ENCODE peak calls at places on chromosomes 6 and 20, in nine cellular contexts. Z is LNCaP clone FGC, L is choroid plexus epithelial cell, M is fibroblast of pulmonary artery, O is brain microvascular endothelial cell, K is A549, X is upper lobe of right lung, R is AG04450, B is IMR-90. T is an unnamed sample.

GRCh38 chr6:156597130-156597529 is 180.0 kb upstream of the ARID1B start:
- DNase-seq in Z (no peak), L (no peak), M (no peak), O (no peak), K (no peak), X (no peak), R (no peak), B (no peak), T (no peak)

GRCh38 chr6:149289966-149290365 is 27.5 kb upstream of the TAB2 start:
- DNase-seq in Z (no peak), L (no peak), M (no peak), O (no peak), K (no peak), X (no peak), R (no peak), B (no peak), T (no peak)

GRCh38 chr6:138795809-138796469 is at the start of gene ECT2L:
- DNase-seq in Z (no peak), L (peak), M (peak), O (peak), K (no peak), X (peak), R (no peak), B (no peak), T (no peak)

GRCh38 chr20:37204056-37204455 is 24.7 kb upstream of the MROH8 start:
- DNase-seq in Z (no peak), L (no peak), M (no peak), O (no peak), K (no peak), X (no peak), R (no peak), B (no peak), T (no peak)

GRCh38 chr20:33914871-33915270 is 78.8 kb upstream of the RALY start:
- DNase-seq in Z (no peak), L (peak), M (peak), O (peak), K (peak), X (no peak), R (peak), B (peak), T (no peak)

GRCh38 chr6:3819161-3820110 is 29.7 kb upstream of the FAM50B start:
- DNase-seq in Z (no peak), L (no peak), M (no peak), O (no peak), K (no peak), X (no peak), R (no peak), B (no peak), T (no peak)

GRCh38 chr6:11380549-11380948 is 148.1 kb upstream of the NEDD9 start:
- DNase-seq in Z (no peak), L (no peak), M (no peak), O (no peak), K (no peak), X (no peak), R (no peak), B (no peak), T (no peak)

GRCh38 chr6:111926731-111927302 is 53.6 kb upstream of the FYN start:
- DNase-seq in Z (peak), L (no peak), M (no peak), O (no peak), K (no peak), X (no peak), R (no peak), B (no peak), T (no peak)

GRCh38 chr6:2730353-2730752 is 20.4 kb downstream of the MYLK4 start:
- DNase-seq in Z (no peak), L (no peak), M (no peak), O (no peak), K (no peak), X (no peak), R (no peak), B (no peak), T (no peak)

GRCh38 chr6:63441266-63441956 is 121.6 kb upstream of the LGSN start:
- DNase-seq in Z (no peak), L (no peak), M (no peak), O (no peak), K (peak), X (no peak), R (no peak), B (no peak), T (no peak)

GRCh38 chr6:100593522-100593921 is 128.8 kb upstream of the SIM1 start:
- DNase-seq in Z (no peak), L (peak), M (no peak), O (no peak), K (no peak), X (no peak), R (no peak), B (no peak), T (no peak)

GRCh38 chr6:165060636-165061190 is 248.7 kb downstream of the C6orf118 start:
- DNase-seq in Z (no peak), L (no peak), M (no peak), O (no peak), K (no peak), X (no peak), R (no peak), B (no peak), T (no peak)

GRCh38 chr6:125986956-125987617 is 747 bp downstream of the TRMT11 start:
- DNase-seq in Z (no peak), L (peak), M (peak), O (no peak), K (peak), X (no peak), R (no peak), B (peak), T (no peak)

GRCh38 chr6:2697291-2697690 is 53.4 kb downstream of the MYLK4 start:
- DNase-seq in Z (no peak), L (no peak), M (no peak), O (no peak), K (no peak), X (no peak), R (no peak), B (no peak), T (no peak)

GRCh38 chr6:40352006-40352405 is 235.2 kb downstream of the LRFN2 start:
- DNase-seq in Z (no peak), L (no peak), M (peak), O (no peak), K (no peak), X (no peak), R (no peak), B (no peak), T (no peak)

GRCh38 chr6:137488736-137489409 is 5.3 kb downstream of the OLIG3 start:
- DNase-seq in Z (no peak), L (no peak), M (no peak), O (no peak), K (no peak), X (peak), R (no peak), B (no peak), T (no peak)

GRCh38 chr6:79334674-79335073 is 100.2 kb upstream of the HMGN3 start:
- DNase-seq in Z (no peak), L (no peak), M (no peak), O (no peak), K (no peak), X (no peak), R (no peak), B (no peak), T (no peak)

GRCh38 chr6:131669891-131670290 is 31.3 kb downstream of the OR2A4 start:
- DNase-seq in Z (peak), L (peak), M (peak), O (no peak), K (no peak), X (no peak), R (no peak), B (no peak), T (no peak)

GRCh38 chr6:25478973-25479372 is 173.0 kb upstream of the SCGN start:
- DNase-seq in Z (no peak), L (no peak), M (no peak), O (no peak), K (no peak), X (no peak), R (no peak), B (no peak), T (no peak)

GRCh38 chr6:22332726-22333125 is 35.9 kb upstream of the PRL start:
- DNase-seq in Z (no peak), L (no peak), M (no peak), O (no peak), K (no peak), X (no peak), R (no peak), B (no peak), T (no peak)

GRCh38 chr6:140627002-140627401 is 1252.6 kb upstream of the CITED2 start:
- DNase-seq in Z (no peak), L (no peak), M (no peak), O (no peak), K (no peak), X (no peak), R (no peak), B (no peak), T (no peak)

GRCh38 chr20:39289831-39290230 is 327.7 kb downstream of the DHX35 start:
- DNase-seq in Z (no peak), L (no peak), M (no peak), O (no peak), K (no peak), X (no peak), R (no peak), B (no peak), T (no peak)

GRCh38 chr6:101403566-101403965 is 10.1 kb downstream of the GRIK2 start:
- DNase-seq in Z (no peak), L (no peak), M (no peak), O (no peak), K (no peak), X (no peak), R (no peak), B (peak), T (no peak)

GRCh38 chr6:111764238-111765182 is 108.7 kb downstream of the FYN start:
- DNase-seq in Z (no peak), L (no peak), M (no peak), O (peak), K (no peak), X (no peak), R (no peak), B (no peak), T (no peak)

GRCh38 chr6:44022296-44022661 is 105.0 kb downstream of the MRPL14 start:
- DNase-seq in Z (no peak), L (no peak), M (no peak), O (no peak), K (no peak), X (peak), R (no peak), B (peak), T (no peak)

GRCh38 chr20:13286600-13286999 is 65.5 kb downstream of the ISM1 start:
- DNase-seq in Z (peak), L (no peak), M (no peak), O (no peak), K (no peak), X (peak), R (no peak), B (no peak), T (no peak)

GRCh38 chr6:136326038-136326561 is 36.5 kb upstream of the BCLAF1 start:
- DNase-seq in Z (peak), L (peak), M (peak), O (no peak), K (no peak), X (no peak), R (peak), B (peak), T (no peak)

GRCh38 chr20:63520594-63520938 is at the start of gene PPDPF:
- DNase-seq in Z (no peak), L (peak), M (peak), O (peak), K (peak), X (peak), R (peak), B (peak), T (peak)

GRCh38 chr20:19784511-19785172 is 26.6 kb downstream of the RIN2 start:
- DNase-seq in Z (peak), L (peak), M (peak), O (peak), K (peak), X (peak), R (peak), B (peak), T (peak)

GRCh38 chr6:99997141-99997540 is 3.1 kb upstream of the MCHR2 start:
- DNase-seq in Z (no peak), L (no peak), M (no peak), O (no peak), K (no peak), X (no peak), R (no peak), B (no peak), T (no peak)

GRCh38 chr6:146433881-146434741 is 109.5 kb upstream of the RAB32 start:
- DNase-seq in Z (no peak), L (peak), M (peak), O (no peak), K (no peak), X (peak), R (no peak), B (no peak), T (no peak)

GRCh38 chr6:111922454-111923297 is 49.4 kb upstream of the FYN start:
- DNase-seq in Z (peak), L (peak), M (peak), O (no peak), K (no peak), X (no peak), R (no peak), B (peak), T (peak)

GRCh38 chr20:38043512-38044300 is 10.2 kb downstream of the RPRD1B start:
- DNase-seq in Z (no peak), L (peak), M (peak), O (peak), K (peak), X (no peak), R (no peak), B (peak), T (peak)

GRCh38 chr6:16344756-16345155 is 106.4 kb downstream of the GMPR start:
- DNase-seq in Z (no peak), L (peak), M (peak), O (peak), K (no peak), X (no peak), R (no peak), B (peak), T (no peak)

GRCh38 chr20:62360854-62361798 is 6.0 kb downstream of the LAMA5 start:
- DNase-seq in Z (no peak), L (no peak), M (no peak), O (no peak), K (no peak), X (peak), R (no peak), B (no peak), T (no peak)

DNA sequence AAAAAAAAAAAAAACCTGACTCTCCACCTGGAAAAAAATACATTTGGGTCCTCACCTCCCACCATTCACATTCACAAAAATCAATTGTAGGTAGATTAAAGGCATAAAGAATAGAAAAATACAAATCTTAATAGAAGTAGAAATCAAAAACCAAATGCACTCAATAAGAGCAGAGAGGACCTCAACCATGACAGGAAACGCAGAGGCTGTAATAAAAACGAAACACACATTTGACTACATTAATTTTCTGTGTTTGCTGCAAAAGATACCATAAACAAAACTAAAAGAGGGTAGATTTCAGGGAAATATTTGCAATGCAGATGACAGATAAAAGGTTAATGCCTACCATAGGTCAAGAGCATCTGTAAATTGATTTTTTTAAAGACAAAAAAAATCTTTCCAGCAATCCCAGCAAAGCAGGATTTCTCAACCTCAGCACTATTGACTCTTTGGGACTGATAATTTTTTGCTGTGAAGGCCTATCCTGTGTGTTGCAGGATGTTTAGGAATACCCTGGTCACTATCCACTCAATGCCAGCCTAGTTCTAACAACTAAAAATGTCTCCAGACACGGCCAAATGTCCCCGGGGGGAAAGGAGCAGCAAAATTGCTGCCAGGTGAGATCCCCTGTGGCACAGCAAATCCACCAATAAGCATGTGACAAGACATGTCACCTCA is 9.1 kb downstream of the ETV7 start:
- DNase-seq in Z (no peak), L (no peak), M (no peak), O (no peak), K (no peak), X (no peak), R (no peak), B (no peak), T (no peak)
- H3K4me3 ChIP-seq in Z (no peak), L (no peak), M (no peak), O (no peak), K (no peak), X (no peak), R (no peak), B (no peak), T (no peak)

GRCh38 chr6:107118976-107119375 is 3.7 kb upstream of the BEND3 start:
- DNase-seq in Z (no peak), L (peak), M (no peak), O (no peak), K (no peak), X (no peak), R (no peak), B (no peak), T (no peak)

GRCh38 chr6:107115695-107116327 is 496 bp upstream of the BEND3 start:
- DNase-seq in Z (no peak), L (peak), M (no peak), O (peak), K (peak), X (peak), R (no peak), B (no peak), T (no peak)

GRCh38 chr6:107116328-107116892 is 1.1 kb upstream of the BEND3 start:
- DNase-seq in Z (no peak), L (peak), M (no peak), O (peak), K (no peak), X (peak), R (no peak), B (no peak), T (no peak)

GRCh38 chr6:107114872-107115694 is at the start of gene BEND3:
- DNase-seq in Z (no peak), L (peak), M (no peak), O (no peak), K (no peak), X (peak), R (no peak), B (no peak), T (no peak)

DNA sequence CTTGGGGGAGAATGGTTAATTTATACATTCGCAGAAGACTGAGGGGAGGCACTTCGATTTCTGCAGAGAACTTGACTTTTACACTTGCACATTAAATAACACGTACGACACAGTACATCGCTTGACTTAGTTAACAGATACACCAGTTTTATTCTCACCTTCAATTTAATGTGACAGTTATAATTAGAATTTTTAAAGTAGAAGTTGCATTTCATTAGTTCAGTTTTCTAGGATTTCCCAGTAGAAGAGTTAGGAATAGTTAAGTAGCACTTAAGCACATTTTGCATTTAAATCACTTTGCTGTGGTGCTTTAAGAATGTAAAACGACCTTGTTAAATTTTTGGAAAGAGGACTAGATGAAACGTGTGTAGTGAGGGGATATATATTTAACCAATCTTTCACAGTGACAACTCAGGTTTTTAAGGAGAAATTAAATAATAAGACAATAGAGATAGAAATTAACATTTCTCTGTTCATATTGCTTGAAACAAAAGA is 1.7 kb upstream of the BEND3 start:
- DNase-seq in Z (no peak), L (no peak), M (no peak), O (no peak), K (no peak), X (no peak), R (no peak), B (no peak), T (no peak)
- H3K4me3 ChIP-seq in Z (no peak), L (no peak), M (no peak), O (no peak), K (no peak), X (peak), R (no peak), B (no peak), T (peak)

DNA sequence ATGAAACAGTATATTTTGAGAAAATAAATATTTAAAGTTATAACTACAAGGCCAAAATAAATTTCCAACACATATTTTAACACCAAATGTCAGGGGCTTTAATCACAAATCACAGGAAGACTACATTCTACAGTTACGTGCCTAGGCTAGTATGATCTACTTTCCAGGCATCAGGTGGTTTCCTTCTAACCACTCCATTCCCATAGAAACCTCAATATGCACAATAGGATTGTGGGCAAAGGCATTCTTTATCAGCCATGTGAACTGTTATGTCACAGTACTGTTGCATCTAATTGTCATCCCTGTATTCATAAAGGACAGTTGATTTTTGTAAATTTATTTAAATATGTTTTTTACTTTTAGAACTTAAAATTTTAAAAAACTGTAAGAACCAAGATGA is 32.4 kb downstream of the ATG5 start:
- DNase-seq in Z (no peak), L (no peak), M (no peak), O (no peak), K (no peak), X (no peak), R (no peak), B (no peak), T (no peak)
- H3K4me3 ChIP-seq in Z (no peak), L (no peak), M (no peak), O (no peak), K (no peak), X (no peak), R (no peak), B (no peak), T (no peak)

GRCh38 chr6:151693366-151693765 is 114.1 kb upstream of the ESR1 start:
- DNase-seq in Z (no peak), L (no peak), M (no peak), O (no peak), K (no peak), X (no peak), R (no peak), B (no peak), T (no peak)

GRCh38 chr6:151690303-151690702 is 117.2 kb upstream of the ESR1 start:
- DNase-seq in Z (no peak), L (peak), M (peak), O (no peak), K (no peak), X (no peak), R (no peak), B (no peak), T (no peak)

GRCh38 chr6:151689499-151690201 is 117.8 kb upstream of the ESR1 start:
- DNase-seq in Z (peak), L (no peak), M (no peak), O (no peak), K (no peak), X (no peak), R (no peak), B (no peak), T (no peak)

GRCh38 chr6:151692216-151692615 is 115.3 kb upstream of the ESR1 start:
- DNase-seq in Z (no peak), L (no peak), M (no peak), O (no peak), K (no peak), X (no peak), R (no peak), B (no peak), T (no peak)

DNA sequence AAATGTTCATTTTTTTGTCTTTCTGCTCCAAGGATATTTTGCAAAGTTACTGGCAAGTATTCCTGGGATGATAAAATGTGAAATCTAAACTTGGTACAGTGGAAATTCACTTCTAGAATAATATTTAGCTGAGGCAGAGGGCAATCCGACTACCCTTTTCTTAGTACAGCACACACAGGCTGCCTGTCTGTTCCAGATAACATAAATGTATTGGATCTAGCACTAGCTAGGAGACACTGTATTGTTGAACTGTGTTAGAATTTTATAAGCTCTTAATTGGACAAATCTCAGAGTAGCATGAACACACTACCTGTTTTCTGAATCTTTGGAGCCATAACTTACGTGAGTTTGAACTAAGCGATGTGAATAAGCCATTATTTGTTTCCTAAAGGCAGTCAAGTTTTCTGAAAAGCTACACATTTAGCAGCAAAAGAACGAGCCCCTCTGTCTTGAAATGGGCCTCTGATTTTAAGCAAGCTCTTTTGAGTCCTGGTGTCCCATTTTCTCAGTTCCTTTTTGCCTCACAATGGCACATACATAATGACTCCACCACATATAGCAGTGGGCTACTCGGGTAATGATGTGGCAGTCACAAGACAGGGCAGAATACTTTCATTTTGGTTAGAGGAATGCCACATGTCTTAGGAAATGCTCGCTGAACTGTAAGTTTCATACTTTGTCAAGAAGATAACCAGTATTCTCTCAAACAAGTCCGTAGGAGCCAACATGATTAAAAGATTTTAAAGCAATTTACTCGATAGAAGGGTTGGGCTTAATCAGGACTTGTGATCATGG is 116.5 kb upstream of the ESR1 start:
- DNase-seq in Z (no peak), L (peak), M (peak), O (no peak), K (no peak), X (no peak), R (no peak), B (no peak), T (no peak)
- H3K4me3 ChIP-seq in Z (no peak), L (no peak), M (peak), O (no peak), K (no peak), X (peak), R (no peak), B (no peak), T (no peak)